ENCODE peak calls at places on chromosome 15, in five cellular contexts. X, O, R, A and Q are unnamed samples.
A peak's percentile ranks its signal among the peaks of the same experiment; 100 is the strongest.

GRCh38 chr15:68343579-68344225 is 66.2 kb downstream of the FEM1B start:
- DNase-seq in X (no peak), O (no peak), R (no peak), A (no peak), Q (no peak)

GRCh38 chr15:43514241-43515057 is 3.0 kb upstream of the MAP1A start:
- DNase-seq in X (peak; percentile 69), O (peak; percentile 30), R (no peak), A (no peak), Q (peak; percentile 49)

GRCh38 chr15:57505949-57506391 is 85.7 kb upstream of the MYZAP start:
- DNase-seq in X (no peak), O (peak; percentile 67), R (peak; percentile 80), A (no peak), Q (peak; percentile 81)

GRCh38 chr15:74845581-74845980 is 2.6 kb upstream of the ULK3 start:
- DNase-seq in X (no peak), O (no peak), R (no peak), A (no peak), Q (no peak)

GRCh38 chr15:95131071-95131683 is 899.8 kb downstream of the MCTP2 start:
- DNase-seq in X (no peak), O (peak; percentile 37), R (no peak), A (no peak), Q (no peak)

GRCh38 chr15:71577071-71577470 is 233.3 kb upstream of the NR2E3 start:
- DNase-seq in X (no peak), O (no peak), R (no peak), A (no peak), Q (no peak)

GRCh38 chr15:68154923-68155559 is 50.1 kb downstream of the CALML4 start:
- DNase-seq in X (peak; percentile 76), O (peak; percentile 82), R (no peak), A (peak; percentile 52), Q (peak; percentile 77)

GRCh38 chr15:84023636-84024035 is 211.9 kb upstream of the GOLGA6L4 start:
- DNase-seq in X (peak; percentile 46), O (peak; percentile 64), R (no peak), A (no peak), Q (peak; percentile 49)

GRCh38 chr15:81813215-81813614 is 232.6 kb downstream of the MEX3B start:
- DNase-seq in X (peak; percentile 38), O (no peak), R (no peak), A (no peak), Q (no peak)

GRCh38 chr15:78207110-78207458 is 27.3 kb downstream of the ACSBG1 start:
- DNase-seq in X (no peak), O (no peak), R (no peak), A (no peak), Q (no peak)

GRCh38 chr15:78207641-78208340 is 26.6 kb downstream of the ACSBG1 start:
- DNase-seq in X (no peak), O (no peak), R (no peak), A (no peak), Q (no peak)

GRCh38 chr15:78205337-78205736 is 29.0 kb downstream of the ACSBG1 start:
- DNase-seq in X (no peak), O (no peak), R (no peak), A (no peak), Q (no peak)

GRCh38 chr15:78205856-78206255 is 28.5 kb downstream of the ACSBG1 start:
- DNase-seq in X (no peak), O (no peak), R (peak; percentile 30), A (no peak), Q (no peak)

GRCh38 chr15:78206326-78207109 is 27.8 kb downstream of the ACSBG1 start:
- DNase-seq in X (no peak), O (peak; percentile 36), R (no peak), A (no peak), Q (peak; percentile 17)
- TF ChIP-seq CTCF in X (no peak), O (no peak), R (no peak), A (no peak), Q (no peak)

GRCh38 chr15:33206366-33206765 is 11.9 kb upstream of the FMN1 start:
- DNase-seq in X (peak; percentile 33), O (no peak), R (no peak), A (no peak), Q (no peak)
- H3K4me3 ChIP-seq in X (no peak overlapping the region), O (no peak overlapping the region), R (no peak overlapping the region), A (no peak overlapping the region), Q (no peak overlapping the region)

GRCh38 chr15:59993950-59994401 is 10.1 kb upstream of the FOXB1 start:
- DNase-seq in X (peak; percentile 77), O (no peak), R (no peak), A (no peak), Q (no peak)
- TF ChIP-seq CTCF in X (peak; percentile 66), O (peak; percentile 14), R (no peak), A (no peak), Q (no peak)

GRCh38 chr15:66706225-66706732 is 4.2 kb downstream of the SMAD6 start:
- DNase-seq in X (peak; percentile 78), O (peak; percentile 71), R (no peak), A (no peak), Q (no peak)
- H3K4me3 ChIP-seq in X (no peak overlapping the region), O (peak overlapping the region; percentile 100), R (peak overlapping the region; percentile 83), A (peak overlapping the region; percentile 63), Q (no peak overlapping the region)

GRCh38 chr15:45799508-45799907 is 164.7 kb downstream of the SQOR start:
- DNase-seq in X (no peak), O (no peak), R (no peak), A (no peak), Q (no peak)

GRCh38 chr15:45804028-45804427 is 169.2 kb downstream of the SQOR start:
- DNase-seq in X (no peak), O (no peak), R (no peak), A (no peak), Q (no peak)

GRCh38 chr15:45801543-45801942 is 166.7 kb downstream of the SQOR start:
- DNase-seq in X (no peak), O (peak; percentile 33), R (no peak), A (no peak), Q (no peak)

GRCh38 chr15:45796433-45796832 is 161.6 kb downstream of the SQOR start:
- DNase-seq in X (no peak), O (no peak), R (no peak), A (no peak), Q (no peak)

GRCh38 chr15:45802140-45802539 is 167.3 kb downstream of the SQOR start:
- DNase-seq in X (peak; percentile 20), O (no peak), R (no peak), A (no peak), Q (no peak)
- TF ChIP-seq CTCF in X (no peak), O (no peak), R (no peak), A (no peak), Q (no peak)

GRCh38 chr15:96352594-96353377 is 22.3 kb downstream of the NR2F2 start:
- DNase-seq in X (peak; percentile 62), O (no peak), R (no peak), A (no peak), Q (peak; percentile 69)
- H3K4me3 ChIP-seq in X (peak overlapping the region; percentile 62), O (no peak overlapping the region), R (no peak overlapping the region), A (no peak overlapping the region), Q (no peak overlapping the region)